ENCODE peak calls at places on chromosomes 7 and 10, in seven cellular contexts. X, W, D, T, E, Q and I are unnamed samples.

GRCh38 chr7:95279417-95279816 is 44.9 kb downstream of the PON1 start:
- DNase-seq in X (no peak), W (no peak), D (no peak), T (no peak), E (no peak), Q (no peak), I (no peak)

GRCh38 chr10:69375307-69376151 is 41.2 kb downstream of the TACR2 start:
- DNase-seq in X (peak), W (no peak), D (no peak), T (no peak), E (peak), Q (peak), I (no peak)

GRCh38 chr7:95725170-95725569 is 47.2 kb upstream of the DYNC1I1 start:
- DNase-seq in X (no peak), W (no peak), D (peak), T (no peak), E (no peak), Q (peak), I (no peak)

GRCh38 chr10:60661627-60662026 is 116.7 kb upstream of the CDK1 start:
- DNase-seq in X (no peak), W (no peak), D (no peak), T (peak), E (no peak), Q (no peak), I (peak)

GRCh38 chr7:15839415-15840100 is 153.1 kb upstream of the MEOX2 start:
- DNase-seq in X (peak), W (no peak), D (no peak), T (no peak), E (no peak), Q (peak), I (no peak)

GRCh38 chr7:37853468-37853867 is 5.1 kb downstream of the NME8 start:
- DNase-seq in X (peak), W (no peak), D (peak), T (no peak), E (no peak), Q (no peak), I (peak)

GRCh38 chr7:37732253-37732652 is 48.7 kb downstream of the GPR141 start:
- DNase-seq in X (peak), W (no peak), D (peak), T (no peak), E (no peak), Q (peak), I (peak)

GRCh38 chr10:12196531-12197211 is 683 bp downstream of the CDC123 start:
- DNase-seq in X (no peak), W (no peak), D (no peak), T (no peak), E (no peak), Q (no peak), I (no peak)

GRCh38 chr10:100697070-100697469 is 48.3 kb upstream of the PAX2 start:
- DNase-seq in X (peak), W (no peak), D (no peak), T (peak), E (no peak), Q (no peak), I (peak)

GRCh38 chr7:27873981-27874957 is 134.3 kb downstream of the TAX1BP1 start:
- DNase-seq in X (peak), W (no peak), D (no peak), T (peak), E (peak), Q (no peak), I (peak)

GRCh38 chr10:13140627-13141190 is 20.6 kb upstream of the MCM10 start:
- DNase-seq in X (no peak), W (no peak), D (no peak), T (no peak), E (no peak), Q (no peak), I (no peak)

GRCh38 chr10:12337973-12338372 is 11.4 kb upstream of the CAMK1D start:
- DNase-seq in X (no peak), W (peak), D (no peak), T (no peak), E (no peak), Q (no peak), I (no peak)

GRCh38 chr10:74637685-74638084 is 188.7 kb upstream of the KAT6B start:
- DNase-seq in X (no peak), W (no peak), D (no peak), T (no peak), E (no peak), Q (no peak), I (no peak)

GRCh38 chr10:79050896-79051555 is 17.7 kb upstream of the ZMIZ1 start:
- DNase-seq in X (no peak), W (no peak), D (no peak), T (no peak), E (no peak), Q (no peak), I (no peak)

GRCh38 chr7:36281945-36282727 is 107.5 kb upstream of the ANLN start:
- DNase-seq in X (no peak), W (no peak), D (no peak), T (no peak), E (no peak), Q (no peak), I (no peak)

GRCh38 chr10:66322261-66322660 is 603.6 kb upstream of the LRRTM3 start:
- DNase-seq in X (no peak), W (peak), D (no peak), T (no peak), E (no peak), Q (peak), I (no peak)

GRCh38 chr10:103746598-103746997 is 108.8 kb downstream of the SH3PXD2A start:
- DNase-seq in X (no peak), W (no peak), D (no peak), T (no peak), E (no peak), Q (no peak), I (no peak)

GRCh38 chr7:127578711-127579275 is 6.6 kb downstream of the GCC1 start:
- DNase-seq in X (no peak), W (no peak), D (no peak), T (no peak), E (no peak), Q (no peak), I (no peak)

GRCh38 chr10:133258066-133258817 is 18.4 kb downstream of the ADAM8 start:
- DNase-seq in X (peak), W (no peak), D (no peak), T (no peak), E (no peak), Q (no peak), I (peak)

GRCh38 chr7:27091936-27092752 is 3.7 kb downstream of the HOXA1 start:
- DNase-seq in X (no peak), W (no peak), D (no peak), T (no peak), E (no peak), Q (peak), I (no peak)

GRCh38 chr7:131527462-131527861 is 29.0 kb downstream of the PODXL start:
- DNase-seq in X (no peak), W (no peak), D (no peak), T (no peak), E (no peak), Q (no peak), I (no peak)

GRCh38 chr10:35355971-35356724 is 19.8 kb downstream of the CCNY start:
- DNase-seq in X (no peak), W (no peak), D (no peak), T (no peak), E (no peak), Q (no peak), I (no peak)

GRCh38 chr7:7869036-7869435 is 99.6 kb upstream of the GLCCI1 start:
- DNase-seq in X (no peak), W (no peak), D (no peak), T (no peak), E (no peak), Q (no peak), I (no peak)

GRCh38 chr10:28841625-28842024 is 164.3 kb downstream of the BAMBI start:
- DNase-seq in X (no peak), W (peak), D (no peak), T (no peak), E (no peak), Q (no peak), I (no peak)

DNA sequence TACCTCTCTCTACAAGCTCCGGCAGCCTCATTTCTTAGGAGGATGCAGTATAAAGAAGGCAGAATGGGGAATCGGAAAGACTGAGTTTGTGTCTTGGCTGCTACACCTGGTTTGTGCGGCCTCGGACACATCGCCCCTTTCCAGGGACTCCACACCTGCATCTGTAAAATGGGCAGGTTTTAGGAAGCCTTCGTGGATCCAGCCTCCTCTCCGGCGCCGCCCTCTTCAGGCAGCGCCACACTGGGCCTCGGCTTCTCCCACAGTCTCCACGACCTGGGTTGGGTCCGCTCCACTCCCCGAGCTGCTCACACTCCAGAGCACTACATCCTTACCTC is 341 bp downstream of the GOT1 start:
- DNase-seq in X (no peak), W (no peak), D (no peak), T (no peak), E (no peak), Q (no peak), I (no peak)
- TF ChIP-seq CTCF in X (no peak), W (no peak), D (no peak), T (no peak), E (no peak), Q (no peak), I (no peak)

DNA sequence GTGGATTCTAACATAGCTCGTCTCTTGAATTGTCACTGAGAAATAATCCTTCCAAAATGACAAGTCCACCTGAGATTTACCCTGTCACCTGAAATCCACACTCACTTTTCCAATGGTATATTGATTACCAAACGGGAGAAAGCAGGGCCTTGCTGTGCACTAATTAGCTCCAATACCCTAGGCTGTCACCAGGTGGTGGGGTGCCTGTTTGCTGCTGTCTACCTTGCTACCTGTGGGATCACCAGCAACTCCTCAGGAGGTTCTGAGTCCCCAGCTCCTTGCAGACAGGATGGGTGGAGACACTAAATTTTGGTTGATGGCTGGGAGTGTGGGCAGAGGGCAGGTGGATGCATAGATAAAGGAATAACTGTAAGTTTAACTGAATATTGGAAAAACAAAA is 237.2 kb upstream of the ZNF32 start:
- DNase-seq in X (no peak), W (no peak), D (no peak), T (no peak), E (no peak), Q (peak), I (peak)
- TF ChIP-seq CTCF in X (no peak), W (no peak), D (peak), T (no peak), E (no peak), Q (peak), I (no peak)

GRCh38 chr7:1151653-1152425 is 8.2 kb downstream of the ZFAND2A start:
- DNase-seq in X (no peak), W (no peak), D (no peak), T (no peak), E (no peak), Q (no peak), I (no peak)

GRCh38 chr7:1156782-1157535 is 3.0 kb downstream of the ZFAND2A start:
- DNase-seq in X (no peak), W (peak), D (no peak), T (no peak), E (no peak), Q (no peak), I (peak)

GRCh38 chr7:1151156-1151555 is 8.8 kb downstream of the ZFAND2A start:
- DNase-seq in X (no peak), W (no peak), D (no peak), T (no peak), E (no peak), Q (no peak), I (no peak)

GRCh38 chr7:1152492-1152891 is 7.5 kb downstream of the ZFAND2A start:
- DNase-seq in X (no peak), W (no peak), D (no peak), T (no peak), E (no peak), Q (no peak), I (no peak)

DNA sequence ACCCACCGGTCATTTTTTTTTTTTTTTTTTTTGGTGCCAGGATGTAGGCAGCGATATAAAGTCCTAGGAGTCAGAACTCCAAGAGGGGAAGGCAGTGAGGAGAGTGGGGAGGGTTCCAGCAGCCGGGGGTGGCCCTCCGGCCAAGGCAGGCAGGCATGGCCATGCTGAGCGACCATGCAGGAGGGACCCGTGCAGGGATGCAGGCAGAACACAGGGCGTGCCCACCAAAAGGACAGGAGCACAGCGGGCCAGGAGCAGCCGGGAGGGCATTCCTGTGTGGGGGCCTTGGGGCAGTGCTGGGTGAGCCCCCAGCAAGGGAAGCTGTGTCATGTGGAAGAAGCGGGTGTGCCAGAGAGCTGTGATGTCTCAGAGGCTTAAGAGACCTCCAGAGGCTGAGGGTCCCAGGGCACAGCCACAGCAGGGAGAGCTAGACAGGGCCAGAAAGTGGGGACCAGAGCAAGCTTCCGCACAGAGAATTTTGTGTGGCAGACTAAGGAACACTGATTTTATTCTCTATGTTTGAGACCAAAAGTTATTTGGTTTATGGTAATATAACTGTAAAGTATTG is 5.7 kb downstream of the ZFAND2A start:
- DNase-seq in X (no peak), W (no peak), D (no peak), T (no peak), E (no peak), Q (no peak), I (no peak)
- TF ChIP-seq CTCF in X (no peak), W (no peak), D (no peak), T (no peak), E (no peak), Q (no peak), I (no peak)

GRCh38 chr7:109868215-109868614 is 1222.7 kb upstream of the LRRN3 start:
- DNase-seq in X (no peak), W (no peak), D (no peak), T (no peak), E (no peak), Q (no peak), I (no peak)
- TF ChIP-seq CTCF in X (no peak), W (no peak), D (no peak), T (no peak), E (no peak), Q (no peak), I (no peak)

DNA sequence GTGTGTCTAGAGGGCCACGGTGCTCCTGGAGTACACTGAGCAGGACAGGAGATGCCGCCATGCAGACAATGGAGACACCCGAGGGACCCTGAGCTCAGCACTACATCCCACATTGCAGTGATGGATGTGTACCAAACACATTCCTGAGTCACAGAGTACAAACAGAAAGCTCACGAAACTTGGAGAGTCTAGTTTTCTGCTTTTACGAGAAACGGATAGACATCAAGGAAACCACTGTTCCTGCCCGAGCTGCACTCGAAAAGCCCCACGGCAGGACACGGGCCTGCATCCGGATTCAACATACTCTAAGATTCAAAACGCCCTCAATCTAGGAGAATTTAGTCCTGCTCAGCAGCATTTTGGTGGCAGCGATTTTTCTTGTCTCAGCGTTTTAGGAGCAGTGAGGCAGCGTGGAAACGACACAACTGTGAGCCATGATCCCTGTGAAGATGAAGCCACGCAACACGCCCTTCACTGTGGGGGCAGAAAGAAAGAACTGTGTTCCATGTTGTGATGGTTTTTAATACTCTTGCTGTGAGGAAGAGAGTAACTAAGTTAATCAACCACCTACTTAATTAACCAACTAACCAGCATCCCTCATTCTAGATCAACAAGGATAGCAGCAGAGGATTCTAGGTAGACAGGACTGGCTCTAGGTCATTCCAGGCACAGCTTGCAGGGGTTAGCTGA is 3.2 kb downstream of the TNS3 start:
- DNase-seq in X (no peak), W (no peak), D (no peak), T (no peak), E (no peak), Q (no peak), I (no peak)
- TF ChIP-seq CTCF in X (no peak), W (no peak), D (no peak), T (no peak), E (no peak), Q (no peak), I (no peak)

GRCh38 chr7:5477723-5478531 is 54.3 kb upstream of the TNRC18 start:
- DNase-seq in X (peak), W (no peak), D (peak), T (no peak), E (no peak), Q (peak), I (no peak)
- TF ChIP-seq CTCF in X (peak), W (peak), D (peak), T (peak), E (peak), Q (peak), I (no peak)

GRCh38 chr7:43511029-43511428 is 71.9 kb upstream of the STK17A start:
- DNase-seq in X (no peak), W (no peak), D (no peak), T (no peak), E (no peak), Q (peak), I (no peak)
- TF ChIP-seq CTCF in X (no peak), W (no peak), D (peak), T (no peak), E (no peak), Q (peak), I (peak)

GRCh38 chr7:39413866-39414668 is 152.1 kb upstream of the YAE1 start:
- DNase-seq in X (peak), W (no peak), D (peak), T (no peak), E (no peak), Q (peak), I (peak)
- TF ChIP-seq CTCF in X (no peak), W (peak), D (peak), T (no peak), E (no peak), Q (peak), I (no peak)